ENCODE peak calls at places on chromosomes 16 and 17, in nine cellular contexts. One of them, this sample, is unnamed.

GRCh38 chr16:54424043-54424451 is 137.5 kb upstream of the IRX3 start:
- DNase-seq in breast epithelium: no peak
- DNase-seq in body of pancreas: no peak
- DNase-seq in CD4-positive, CD25-positive, alpha-beta regulatory T cell: no peak
- DNase-seq in endodermal cell: no peak
- DNase-seq in CD8-positive, alpha-beta memory T cell: no peak
- DNase-seq in gastrocnemius medialis: no peak
- DNase-seq in H9: no peak
- DNase-seq in heart right ventricle: no peak
- DNase-seq in this sample: no peak

GRCh38 chr16:69709456-69710084 is 16.8 kb downstream of the NQO1 start:
- DNase-seq in breast epithelium: no peak
- DNase-seq in body of pancreas: no peak
- DNase-seq in CD4-positive, CD25-positive, alpha-beta regulatory T cell: peak; percentile 70
- DNase-seq in endodermal cell: no peak
- DNase-seq in CD8-positive, alpha-beta memory T cell: peak; percentile 44
- DNase-seq in gastrocnemius medialis: no peak
- DNase-seq in H9: no peak
- DNase-seq in heart right ventricle: no peak
- DNase-seq in this sample: no peak

GRCh38 chr16:17470002-17470870 is 524 bp downstream of the XYLT1 start:
- DNase-seq in breast epithelium: no peak
- DNase-seq in body of pancreas: peak; percentile 26
- DNase-seq in CD4-positive, CD25-positive, alpha-beta regulatory T cell: peak; percentile 39
- DNase-seq in endodermal cell: peak; percentile 65
- DNase-seq in CD8-positive, alpha-beta memory T cell: peak; percentile 31
- DNase-seq in gastrocnemius medialis: no peak
- DNase-seq in H9: no peak
- DNase-seq in heart right ventricle: no peak
- DNase-seq in this sample: no peak

GRCh38 chr16:72985148-72985882 is 62.6 kb downstream of the ZFHX3 start:
- DNase-seq in breast epithelium: no peak
- DNase-seq in body of pancreas: no peak
- DNase-seq in CD4-positive, CD25-positive, alpha-beta regulatory T cell: no peak
- DNase-seq in endodermal cell: peak; percentile 34
- DNase-seq in CD8-positive, alpha-beta memory T cell: no peak
- DNase-seq in gastrocnemius medialis: peak; percentile 91
- DNase-seq in H9: no peak
- DNase-seq in heart right ventricle: peak; percentile 71
- DNase-seq in this sample: no peak

GRCh38 chr16:81688182-81688581 is 90.9 kb upstream of the PLCG2 start:
- DNase-seq in breast epithelium: no peak
- DNase-seq in body of pancreas: no peak
- DNase-seq in CD4-positive, CD25-positive, alpha-beta regulatory T cell: peak; percentile 41
- DNase-seq in endodermal cell: no peak
- DNase-seq in CD8-positive, alpha-beta memory T cell: no peak
- DNase-seq in gastrocnemius medialis: no peak
- DNase-seq in H9: no peak
- DNase-seq in heart right ventricle: no peak
- DNase-seq in this sample: no peak

GRCh38 chr16:50269769-50270509 is 3.6 kb downstream of the ADCY7 start:
- DNase-seq in breast epithelium: no peak
- DNase-seq in body of pancreas: no peak
- DNase-seq in CD4-positive, CD25-positive, alpha-beta regulatory T cell: no peak
- DNase-seq in endodermal cell: no peak
- DNase-seq in CD8-positive, alpha-beta memory T cell: no peak
- DNase-seq in gastrocnemius medialis: no peak
- DNase-seq in H9: no peak
- DNase-seq in heart right ventricle: no peak
- DNase-seq in this sample: no peak

GRCh38 chr17:77280304-77280910 is 139.6 kb downstream of the SEC14L1 start:
- DNase-seq in breast epithelium: no peak
- DNase-seq in body of pancreas: no peak
- DNase-seq in CD4-positive, CD25-positive, alpha-beta regulatory T cell: peak; percentile 23
- DNase-seq in endodermal cell: peak; percentile 78
- DNase-seq in CD8-positive, alpha-beta memory T cell: no peak
- DNase-seq in gastrocnemius medialis: no peak
- DNase-seq in H9: peak; percentile 66
- DNase-seq in heart right ventricle: no peak
- DNase-seq in this sample: no peak

GRCh38 chr16:13936596-13937081 is 16.7 kb downstream of the ERCC4 start:
- DNase-seq in breast epithelium: no peak
- DNase-seq in body of pancreas: peak; percentile 84
- DNase-seq in CD4-positive, CD25-positive, alpha-beta regulatory T cell: no peak
- DNase-seq in endodermal cell: no peak
- DNase-seq in CD8-positive, alpha-beta memory T cell: no peak
- DNase-seq in gastrocnemius medialis: peak; percentile 66
- DNase-seq in H9: no peak
- DNase-seq in heart right ventricle: no peak
- DNase-seq in this sample: no peak

GRCh38 chr16:85759136-85759535 is 8.2 kb upstream of the C16orf74 start:
- DNase-seq in breast epithelium: no peak
- DNase-seq in body of pancreas: no peak
- DNase-seq in CD4-positive, CD25-positive, alpha-beta regulatory T cell: no peak
- DNase-seq in endodermal cell: no peak
- DNase-seq in CD8-positive, alpha-beta memory T cell: no peak
- DNase-seq in gastrocnemius medialis: no peak
- DNase-seq in H9: no peak
- DNase-seq in heart right ventricle: no peak
- DNase-seq in this sample: no peak

GRCh38 chr17:17511971-17512858 is 16.0 kb upstream of the RASD1 start:
- DNase-seq in breast epithelium: peak; percentile 82
- DNase-seq in body of pancreas: peak; percentile 25
- DNase-seq in CD4-positive, CD25-positive, alpha-beta regulatory T cell: no peak
- DNase-seq in endodermal cell: no peak
- DNase-seq in CD8-positive, alpha-beta memory T cell: no peak
- DNase-seq in gastrocnemius medialis: peak; percentile 61
- DNase-seq in H9: no peak
- DNase-seq in heart right ventricle: no peak
- DNase-seq in this sample: no peak

GRCh38 chr16:64964126-64964540 is 157.7 kb downstream of the CDH11 start:
- DNase-seq in breast epithelium: no peak
- DNase-seq in body of pancreas: no peak
- DNase-seq in CD4-positive, CD25-positive, alpha-beta regulatory T cell: no peak
- DNase-seq in endodermal cell: no peak
- DNase-seq in CD8-positive, alpha-beta memory T cell: no peak
- DNase-seq in gastrocnemius medialis: no peak
- DNase-seq in H9: no peak
- DNase-seq in heart right ventricle: no peak
- DNase-seq in this sample: no peak

GRCh38 chr17:57294629-57295501 is 38.5 kb downstream of the MSI2 start:
- DNase-seq in breast epithelium: no peak
- DNase-seq in body of pancreas: no peak
- DNase-seq in CD4-positive, CD25-positive, alpha-beta regulatory T cell: peak; percentile 75
- DNase-seq in endodermal cell: peak; percentile 70
- DNase-seq in CD8-positive, alpha-beta memory T cell: no peak
- DNase-seq in gastrocnemius medialis: peak; percentile 92
- DNase-seq in H9: no peak
- DNase-seq in heart right ventricle: peak; percentile 63
- DNase-seq in this sample: no peak

GRCh38 chr16:15961060-15961511 is 11.7 kb downstream of the ABCC1 start:
- DNase-seq in breast epithelium: no peak
- DNase-seq in body of pancreas: no peak
- DNase-seq in CD4-positive, CD25-positive, alpha-beta regulatory T cell: peak; percentile 95
- DNase-seq in endodermal cell: no peak
- DNase-seq in CD8-positive, alpha-beta memory T cell: peak; percentile 83
- DNase-seq in gastrocnemius medialis: no peak
- DNase-seq in H9: no peak
- DNase-seq in heart right ventricle: no peak
- DNase-seq in this sample: no peak

GRCh38 chr16:17483266-17483864 is 12.6 kb upstream of the XYLT1 start:
- DNase-seq in breast epithelium: no peak
- DNase-seq in body of pancreas: no peak
- DNase-seq in CD4-positive, CD25-positive, alpha-beta regulatory T cell: no peak
- DNase-seq in endodermal cell: no peak
- DNase-seq in CD8-positive, alpha-beta memory T cell: no peak
- DNase-seq in gastrocnemius medialis: no peak
- DNase-seq in H9: no peak
- DNase-seq in heart right ventricle: no peak
- DNase-seq in this sample: no peak

GRCh38 chr17:8707232-8707590 is 37.4 kb downstream of the CCDC42 start:
- DNase-seq in breast epithelium: no peak
- DNase-seq in body of pancreas: no peak
- DNase-seq in CD4-positive, CD25-positive, alpha-beta regulatory T cell: no peak
- DNase-seq in endodermal cell: peak; percentile 21
- DNase-seq in CD8-positive, alpha-beta memory T cell: no peak
- DNase-seq in gastrocnemius medialis: no peak
- DNase-seq in H9: no peak
- DNase-seq in heart right ventricle: no peak
- DNase-seq in this sample: no peak

GRCh38 chr17:7313028-7313889 is 1.9 kb downstream of the GPS2 start:
- DNase-seq in breast epithelium: no peak
- DNase-seq in body of pancreas: no peak
- DNase-seq in CD4-positive, CD25-positive, alpha-beta regulatory T cell: no peak
- DNase-seq in endodermal cell: peak; percentile 84
- DNase-seq in CD8-positive, alpha-beta memory T cell: no peak
- DNase-seq in gastrocnemius medialis: no peak
- DNase-seq in H9: peak; percentile 60
- DNase-seq in heart right ventricle: no peak
- DNase-seq in this sample: no peak

GRCh38 chr17:76988796-76989195 is 120.6 kb downstream of the MGAT5B start:
- DNase-seq in breast epithelium: no peak
- DNase-seq in body of pancreas: no peak
- DNase-seq in CD4-positive, CD25-positive, alpha-beta regulatory T cell: no peak
- DNase-seq in endodermal cell: no peak
- DNase-seq in CD8-positive, alpha-beta memory T cell: no peak
- DNase-seq in gastrocnemius medialis: no peak
- DNase-seq in H9: no peak
- DNase-seq in heart right ventricle: no peak
- DNase-seq in this sample: no peak

GRCh38 chr17:58601976-58602375 is 87.5 kb upstream of the MTMR4 start:
- DNase-seq in breast epithelium: no peak
- DNase-seq in body of pancreas: no peak
- DNase-seq in CD4-positive, CD25-positive, alpha-beta regulatory T cell: no peak
- DNase-seq in endodermal cell: no peak
- DNase-seq in CD8-positive, alpha-beta memory T cell: no peak
- DNase-seq in gastrocnemius medialis: no peak
- DNase-seq in H9: no peak
- DNase-seq in heart right ventricle: no peak
- DNase-seq in this sample: no peak

GRCh38 chr17:81517009-81517338 is 4.4 kb upstream of the ACTG1 start:
- DNase-seq in breast epithelium: no peak
- DNase-seq in body of pancreas: no peak
- DNase-seq in CD4-positive, CD25-positive, alpha-beta regulatory T cell: no peak
- DNase-seq in endodermal cell: no peak
- DNase-seq in CD8-positive, alpha-beta memory T cell: no peak
- DNase-seq in gastrocnemius medialis: no peak
- DNase-seq in H9: no peak
- DNase-seq in heart right ventricle: no peak
- DNase-seq in this sample: no peak
- H3K27ac ChIP-seq in breast epithelium: peak overlapping the region; percentile 99
- H3K27ac ChIP-seq in body of pancreas: no peak overlapping the region
- H3K27ac ChIP-seq in CD4-positive, CD25-positive, alpha-beta regulatory T cell: no peak overlapping the region
- H3K27ac ChIP-seq in endodermal cell: no peak overlapping the region
- H3K27ac ChIP-seq in CD8-positive, alpha-beta memory T cell: no peak overlapping the region
- H3K27ac ChIP-seq in gastrocnemius medialis: no peak overlapping the region
- H3K27ac ChIP-seq in H9: no peak overlapping the region
- H3K27ac ChIP-seq in heart right ventricle: peak overlapping the region; percentile 100
- H3K27ac ChIP-seq in this sample: no peak overlapping the region

DNA sequence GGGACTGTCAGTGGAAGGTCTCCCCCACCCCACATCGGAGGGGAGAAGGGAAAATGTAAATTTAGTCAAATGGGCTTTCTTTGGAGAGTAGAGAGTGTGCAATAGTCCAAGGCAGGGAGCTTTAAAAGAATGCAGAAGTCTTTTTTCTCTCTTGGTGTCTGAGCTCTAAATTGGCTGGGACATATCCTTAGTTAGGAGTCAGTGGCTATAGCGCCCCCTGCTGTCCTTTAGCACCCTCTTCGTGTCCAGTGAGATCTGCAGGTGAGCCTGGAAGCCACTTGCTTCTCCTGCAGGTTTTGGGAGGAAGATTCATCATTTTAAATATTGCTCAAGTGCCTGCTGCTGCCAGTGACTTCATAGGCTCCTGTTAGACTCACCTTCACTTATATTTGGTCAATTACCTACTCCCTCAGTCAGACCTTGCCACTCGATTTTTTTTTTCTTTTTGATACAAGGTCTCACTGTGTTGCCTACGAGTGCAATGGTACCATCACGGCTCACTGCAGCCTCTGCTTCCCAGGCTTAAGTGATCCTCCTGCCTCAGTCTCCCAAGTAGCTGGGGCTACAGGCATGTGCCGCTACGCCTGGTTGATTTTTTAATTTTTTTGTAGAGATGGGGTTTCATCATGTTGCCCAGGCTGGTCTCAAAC is 174.8 kb downstream of the PRKCB start:
- DNase-seq in breast epithelium: no peak
- DNase-seq in body of pancreas: peak; percentile 64
- DNase-seq in CD4-positive, CD25-positive, alpha-beta regulatory T cell: peak; percentile 90
- DNase-seq in endodermal cell: peak; percentile 88
- DNase-seq in CD8-positive, alpha-beta memory T cell: peak; percentile 67
- DNase-seq in gastrocnemius medialis: peak; percentile 18
- DNase-seq in H9: peak; percentile 72
- DNase-seq in heart right ventricle: peak; percentile 67
- DNase-seq in this sample: peak; percentile 11
- H3K27ac ChIP-seq in breast epithelium: no peak overlapping the region
- H3K27ac ChIP-seq in body of pancreas: no peak overlapping the region
- H3K27ac ChIP-seq in CD4-positive, CD25-positive, alpha-beta regulatory T cell: no peak overlapping the region
- H3K27ac ChIP-seq in endodermal cell: no peak overlapping the region
- H3K27ac ChIP-seq in CD8-positive, alpha-beta memory T cell: no peak overlapping the region
- H3K27ac ChIP-seq in gastrocnemius medialis: no peak overlapping the region
- H3K27ac ChIP-seq in H9: no peak overlapping the region
- H3K27ac ChIP-seq in heart right ventricle: no peak overlapping the region
- H3K27ac ChIP-seq in this sample: no peak overlapping the region

DNA sequence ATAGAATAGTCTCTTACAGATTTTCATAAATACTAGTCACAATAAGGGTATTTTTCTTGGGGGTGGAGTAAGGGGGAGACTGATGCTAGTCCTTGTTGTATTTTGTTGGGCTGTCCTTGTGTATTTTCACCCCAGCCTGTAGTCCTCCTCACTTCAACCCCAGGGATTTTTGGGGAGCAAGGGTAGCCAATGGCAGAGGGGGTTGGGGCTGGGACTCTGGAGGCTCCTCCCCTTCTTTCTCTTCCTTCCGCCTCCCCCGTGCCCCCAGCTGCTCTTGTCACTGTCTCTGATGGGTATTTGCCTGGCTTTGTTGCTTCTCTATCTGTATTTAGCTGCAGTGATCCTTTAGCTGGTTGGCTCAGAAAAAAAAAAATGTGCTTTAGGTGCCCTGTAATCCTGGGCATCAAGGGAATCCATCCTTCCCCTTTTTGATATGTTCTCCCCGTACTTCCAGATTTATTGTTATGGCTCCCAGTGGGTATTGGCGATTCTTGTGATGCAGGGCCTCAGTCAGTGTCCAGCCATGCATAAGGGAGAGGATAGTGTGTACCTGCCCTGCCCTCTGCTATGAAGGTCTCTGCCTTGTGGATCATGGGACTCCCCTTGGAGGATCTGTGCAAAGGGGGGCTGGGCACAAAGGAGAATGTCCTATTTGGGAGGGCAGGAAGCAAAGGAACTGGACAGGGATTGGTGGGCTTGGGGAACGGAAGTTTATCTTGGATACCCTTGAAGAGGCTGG is 16.5 kb downstream of the SNF8 start:
- DNase-seq in breast epithelium: no peak
- DNase-seq in body of pancreas: no peak
- DNase-seq in CD4-positive, CD25-positive, alpha-beta regulatory T cell: no peak
- DNase-seq in endodermal cell: no peak
- DNase-seq in CD8-positive, alpha-beta memory T cell: no peak
- DNase-seq in gastrocnemius medialis: no peak
- DNase-seq in H9: no peak
- DNase-seq in heart right ventricle: no peak
- DNase-seq in this sample: no peak
- H3K27ac ChIP-seq in breast epithelium: no peak overlapping the region
- H3K27ac ChIP-seq in body of pancreas: no peak overlapping the region
- H3K27ac ChIP-seq in CD4-positive, CD25-positive, alpha-beta regulatory T cell: peak overlapping the region; percentile 9
- H3K27ac ChIP-seq in endodermal cell: no peak overlapping the region
- H3K27ac ChIP-seq in CD8-positive, alpha-beta memory T cell: no peak overlapping the region
- H3K27ac ChIP-seq in gastrocnemius medialis: no peak overlapping the region
- H3K27ac ChIP-seq in H9: no peak overlapping the region
- H3K27ac ChIP-seq in heart right ventricle: no peak overlapping the region
- H3K27ac ChIP-seq in this sample: no peak overlapping the region

GRCh38 chr16:11004351-11004750 is 60.0 kb downstream of the CLEC16A start:
- DNase-seq in breast epithelium: no peak
- DNase-seq in body of pancreas: no peak
- DNase-seq in CD4-positive, CD25-positive, alpha-beta regulatory T cell: no peak
- DNase-seq in endodermal cell: no peak
- DNase-seq in CD8-positive, alpha-beta memory T cell: no peak
- DNase-seq in gastrocnemius medialis: peak; percentile 67
- DNase-seq in H9: no peak
- DNase-seq in heart right ventricle: no peak
- DNase-seq in this sample: no peak
- H3K27ac ChIP-seq in breast epithelium: peak overlapping the region; percentile 62
- H3K27ac ChIP-seq in body of pancreas: no peak overlapping the region
- H3K27ac ChIP-seq in CD4-positive, CD25-positive, alpha-beta regulatory T cell: no peak overlapping the region
- H3K27ac ChIP-seq in endodermal cell: no peak overlapping the region
- H3K27ac ChIP-seq in CD8-positive, alpha-beta memory T cell: no peak overlapping the region
- H3K27ac ChIP-seq in gastrocnemius medialis: peak overlapping the region; percentile 79
- H3K27ac ChIP-seq in H9: no peak overlapping the region
- H3K27ac ChIP-seq in heart right ventricle: no peak overlapping the region
- H3K27ac ChIP-seq in this sample: no peak overlapping the region

This sample was measured in caudate nucleus.